ENCODE peak calls at places on chromosomes 11 and 22, in four cellular contexts. U is NCI-H1092, S is IMR-90, O is NCI-H1930. P is an unnamed sample.

GRCh38 chr11:95522871-95523270 is 266.7 kb downstream of the FAM76B start:
- DNase-seq in U (no peak), S (peak), O (no peak), P (no peak)

GRCh38 chr22:49371325-49372110 is 456.2 kb downstream of the BRD1 start:
- DNase-seq in U (no peak), S (no peak), O (no peak), P (no peak)

GRCh38 chr11:129637983-129638776 is 177.5 kb upstream of the TMEM45B start:
- DNase-seq in U (no peak), S (no peak), O (no peak), P (no peak)

GRCh38 chr22:36439481-36440271 is 41.8 kb downstream of the TXN2 start:
- DNase-seq in U (no peak), S (peak), O (no peak), P (no peak)

GRCh38 chr22:35578836-35579575 is 38.1 kb downstream of the MB start:
- DNase-seq in U (no peak), S (no peak), O (no peak), P (no peak)

GRCh38 chr11:69138265-69138664 is 17.5 kb upstream of the SMIM38 start:
- DNase-seq in U (no peak), S (peak), O (no peak), P (no peak)

GRCh38 chr22:18110194-18110943 is at the start of gene TUBA8:
- DNase-seq in U (peak), S (peak), O (peak), P (no peak)

GRCh38 chr11:130592056-130592455 is 143.6 kb downstream of the ADAMTS15 start:
- DNase-seq in U (no peak), S (peak), O (no peak), P (no peak)

GRCh38 chr11:134069426-134069921 is 602 bp downstream of the JAM3 start:
- DNase-seq in U (peak), S (peak), O (peak), P (no peak)

GRCh38 chr11:112784323-112785073 is 176.7 kb upstream of the NCAM1 start:
- DNase-seq in U (no peak), S (no peak), O (no peak), P (peak)

GRCh38 chr11:133705873-133706272 is 139.4 kb downstream of the SPATA19 start:
- DNase-seq in U (no peak), S (no peak), O (no peak), P (no peak)

GRCh38 chr11:69950120-69950519 is 128.0 kb upstream of the ANO1 start:
- DNase-seq in U (no peak), S (peak), O (no peak), P (peak)

GRCh38 chr11:69099193-69099592 is 50.5 kb downstream of the TPCN2 start:
- DNase-seq in U (no peak), S (no peak), O (no peak), P (no peak)

GRCh38 chr11:10808553-10809372 is at the start of gene EIF4G2:
- DNase-seq in U (peak), S (peak), O (peak), P (peak)

GRCh38 chr11:9567401-9567800 is 6.1 kb upstream of the WEE1 start:
- DNase-seq in U (no peak), S (no peak), O (no peak), P (no peak)

GRCh38 chr11:35944503-35945136 is 758 bp downstream of the LDLRAD3 start:
- DNase-seq in U (no peak), S (no peak), O (no peak), P (no peak)

P was measured in iPS DF 6.9.